ENCODE peak calls at places on chromosomes 5 and 9, in four cellular contexts. P, T, F and S are unnamed samples.

GRCh38 chr9:15572200-15572599 is 19.4 kb downstream of the CCDC171 start:
- DNase-seq in P (no peak), F (no peak), T (no peak), S (no peak)

GRCh38 chr5:83993803-83994202 is 273.1 kb upstream of the HAPLN1 start:
- DNase-seq in F (no peak), P (no peak), T (no peak), S (no peak)

GRCh38 chr9:76557674-76558073 is 98.7 kb downstream of the GCNT1 start:
- DNase-seq in F (no peak), T (no peak), P (no peak), S (no peak)

GRCh38 chr9:78023003-78023741 is 8.4 kb downstream of the GNAQ start:
- DNase-seq in F (no peak), P (peak; percentile 62), T (peak; percentile 53), S (no peak)

GRCh38 chr5:158485604-158486081 is 614.1 kb downstream of the EBF1 start:
- DNase-seq in P (peak; percentile 60), T (no peak), F (no peak), S (no peak)

GRCh38 chr9:133850161-133850560 is 112.0 kb upstream of the SARDH start:
- DNase-seq in F (no peak), T (no peak), P (no peak), S (no peak)

GRCh38 chr5:139951296-139951924 is 91.7 kb downstream of the NRG2 start:
- DNase-seq in F (no peak), P (no peak), T (no peak), S (no peak)

GRCh38 chr9:31071606-31072286 is 1312.7 kb upstream of the ACO1 start:
- DNase-seq in F (no peak), P (no peak), T (no peak), S (no peak)

GRCh38 chr9:107172979-107173347 is 110.1 kb upstream of the RAD23B start:
- DNase-seq in F (no peak), T (no peak), P (no peak), S (no peak)

GRCh38 chr5:14185336-14186131 is 42.4 kb downstream of the TRIO start:
- DNase-seq in F (no peak), T (peak; percentile 77), P (no peak), S (peak; percentile 45)

GRCh38 chr5:108238936-108239887 is 142.7 kb downstream of the FBXL17 start:
- DNase-seq in T (no peak), F (no peak), P (no peak), S (no peak)

GRCh38 chr9:82127993-82128710 is 139.6 kb downstream of the SPATA31D1 start:
- DNase-seq in T (no peak), P (no peak), F (no peak), S (no peak)

GRCh38 chr9:133705576-133705975 is 32.6 kb downstream of the SARDH start:
- DNase-seq in P (no peak), F (no peak), T (no peak), S (no peak)

GRCh38 chr5:110757118-110757729 is 18.4 kb downstream of the SLC25A46 start:
- DNase-seq in T (peak; percentile 55), P (peak; percentile 63), F (no peak), S (no peak)

GRCh38 chr5:19923742-19924141 is 64.3 kb downstream of the CDH18 start:
- DNase-seq in T (no peak), F (no peak), P (peak; percentile 7), S (no peak)

GRCh38 chr5:16574789-16575785 is 41.7 kb downstream of the RETREG1 start:
- DNase-seq in P (no peak), T (no peak), F (no peak), S (peak; percentile 72)

GRCh38 chr5:6383376-6383775 is 5.0 kb upstream of the MED10 start:
- DNase-seq in P (no peak), F (no peak), T (no peak), S (no peak)

GRCh38 chr9:128409998-128410397 is 10.7 kb upstream of the CERCAM start:
- DNase-seq in P (no peak), F (no peak), T (peak; percentile 59), S (no peak)

GRCh38 chr9:5492965-5493364 is 17.4 kb upstream of the PDCD1LG2 start:
- DNase-seq in P (no peak), T (peak; percentile 19), F (no peak), S (no peak)

GRCh38 chr9:35771079-35771441 is 17.0 kb upstream of the MSMP start:
- DNase-seq in P (no peak), F (no peak), T (no peak), S (no peak)

GRCh38 chr5:83718936-83719495 is 1.6 kb downstream of the HAPLN1 start:
- DNase-seq in F (no peak), P (no peak), T (no peak), S (no peak)

GRCh38 chr5:146541956-146542849 is 26.2 kb upstream of the GPR151 start:
- DNase-seq in P (peak; percentile 83), F (peak; percentile 73), T (peak; percentile 70), S (peak; percentile 69)

GRCh38 chr5:62143268-62144229 is 162.5 kb upstream of the KIF2A start:
- DNase-seq in F (no peak), T (peak; percentile 25), P (peak; percentile 59), S (no peak)

GRCh38 chr5:35319231-35320002 is 89.1 kb upstream of the PRLR start:
- DNase-seq in P (peak; percentile 46), F (no peak), T (no peak), S (no peak)

GRCh38 chr5:55407059-55407684 is 99.4 kb downstream of the MTREX start:
- DNase-seq in P (peak; percentile 40), F (no peak), T (peak; percentile 59), S (no peak)

GRCh38 chr9:112711050-112711689 is 6.7 kb downstream of the INIP start:
- DNase-seq in F (no peak), P (peak; percentile 59), T (peak; percentile 42), S (no peak)

GRCh38 chr9:108162664-108163063 is 673.1 kb upstream of the KLF4 start:
- DNase-seq in T (peak; percentile 7), F (no peak), P (no peak), S (no peak)

GRCh38 chr9:15142903-15143534 is 164.0 kb downstream of the TTC39B start:
- DNase-seq in T (peak; percentile 66), F (no peak), P (peak; percentile 70), S (no peak)

GRCh38 chr5:78475370-78475769 is 115.0 kb downstream of the SCAMP1 start:
- DNase-seq in F (no peak), T (no peak), P (no peak), S (no peak)

GRCh38 chr5:72612810-72613209 is 105.6 kb upstream of the ZNF366 start:
- DNase-seq in F (no peak), T (no peak), P (no peak), S (no peak)

GRCh38 chr5:41843456-41844112 is 26.6 kb downstream of the OXCT1 start:
- DNase-seq in T (peak; percentile 70), P (peak; percentile 82), F (peak; percentile 47), S (no peak)

GRCh38 chr5:152466079-152466745 is 61.1 kb upstream of the NMUR2 start:
- DNase-seq in F (no peak), T (no peak), P (no peak), S (no peak)

GRCh38 chr5:69528609-69529008 is 31.4 kb upstream of the GTF2H2C start:
- DNase-seq in T (no peak), P (no peak), F (no peak), S (no peak)

GRCh38 chr9:111961575-111961974 is 65.0 kb downstream of the UGCG start:
- DNase-seq in T (peak; percentile 84), F (no peak), P (no peak), S (no peak)

GRCh38 chr9:133142657-133143592 is 20.8 kb downstream of the GBGT1 start:
- DNase-seq in T (no peak), P (no peak), F (peak; percentile 76), S (no peak)

GRCh38 chr5:14167211-14167845 is 24.2 kb downstream of the TRIO start:
- DNase-seq in F (no peak), P (no peak), T (peak; percentile 51), S (no peak)

GRCh38 chr5:53422539-53422938 is 57.9 kb upstream of the FST start:
- DNase-seq in P (no peak), T (no peak), F (no peak), S (no peak)
- H3K27ac ChIP-seq in P (no peak overlapping the region), T (peak overlapping the region; percentile 30), F (no peak overlapping the region), S (no peak overlapping the region)

DNA sequence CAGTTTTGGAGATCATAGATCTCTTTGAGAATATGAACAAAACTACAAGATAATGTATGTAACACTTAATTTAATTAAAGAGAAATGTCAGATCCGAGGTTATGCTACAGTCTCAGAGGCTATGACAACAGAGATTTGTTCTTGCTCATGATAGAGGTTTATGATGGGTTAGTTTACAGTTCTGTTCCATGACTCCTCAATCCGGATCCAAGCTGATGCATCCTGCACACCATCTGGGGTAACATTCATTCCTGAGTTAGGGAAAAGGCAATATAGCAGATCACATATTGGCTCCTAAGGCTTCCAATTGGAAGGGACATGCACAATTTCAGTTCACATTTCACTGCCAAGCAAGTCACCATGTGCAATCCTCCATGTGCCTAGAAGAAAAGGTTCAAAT is 40.4 kb downstream of the ABLIM3 start:
- DNase-seq in T (no peak), P (no peak), F (no peak), S (no peak)
- H3K4me3 ChIP-seq in T (no peak overlapping the region), P (no peak overlapping the region), F (no peak overlapping the region), S (no peak overlapping the region)

GRCh38 chr5:136193396-136193935 is 504 bp upstream of the SMIM32 start:
- DNase-seq in T (no peak), F (no peak), P (no peak), S (no peak)

GRCh38 chr5:136192526-136193395 is at the start of gene SMIM32:
- DNase-seq in T (no peak), P (peak; percentile 62), F (no peak), S (no peak)

GRCh38 chr5:136190904-136191303 is 2.1 kb downstream of the SMIM32 start:
- DNase-seq in T (no peak), P (no peak), F (no peak), S (no peak)

GRCh38 chr5:136191304-136192014 is 1.5 kb downstream of the SMIM32 start:
- DNase-seq in P (peak; percentile 46), T (no peak), F (no peak), S (no peak)

DNA sequence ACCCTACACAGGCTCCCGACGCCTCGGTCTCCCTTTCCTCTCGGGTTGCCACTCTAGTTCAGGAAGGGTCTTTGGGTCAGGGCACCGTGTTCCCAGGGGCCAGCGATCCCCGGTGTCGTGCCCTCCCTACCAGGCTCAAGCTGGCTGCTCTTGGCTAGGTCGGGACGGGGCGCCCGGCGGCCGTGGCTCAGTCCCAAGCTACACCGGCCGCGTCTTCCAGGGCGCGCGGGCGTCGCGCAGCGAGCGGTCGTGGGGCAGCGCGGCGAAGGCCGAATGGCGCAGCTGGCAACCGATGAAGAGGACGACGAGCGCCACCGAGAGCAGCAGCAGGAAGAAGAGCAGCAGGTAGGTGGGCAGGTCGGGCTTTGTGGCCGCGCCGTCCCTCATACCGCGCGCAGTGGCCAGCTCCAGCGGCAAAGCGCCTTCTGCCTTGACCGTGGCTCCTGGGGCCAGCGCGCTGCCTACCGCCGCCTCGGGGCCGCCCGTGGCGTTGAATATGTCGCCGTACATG is 892 bp downstream of the SMIM32 start:
- DNase-seq in P (peak; percentile 40), T (no peak), F (no peak), S (no peak)
- H3K27ac ChIP-seq in P (no peak overlapping the region), T (no peak overlapping the region), F (no peak overlapping the region), S (no peak overlapping the region)

DNA sequence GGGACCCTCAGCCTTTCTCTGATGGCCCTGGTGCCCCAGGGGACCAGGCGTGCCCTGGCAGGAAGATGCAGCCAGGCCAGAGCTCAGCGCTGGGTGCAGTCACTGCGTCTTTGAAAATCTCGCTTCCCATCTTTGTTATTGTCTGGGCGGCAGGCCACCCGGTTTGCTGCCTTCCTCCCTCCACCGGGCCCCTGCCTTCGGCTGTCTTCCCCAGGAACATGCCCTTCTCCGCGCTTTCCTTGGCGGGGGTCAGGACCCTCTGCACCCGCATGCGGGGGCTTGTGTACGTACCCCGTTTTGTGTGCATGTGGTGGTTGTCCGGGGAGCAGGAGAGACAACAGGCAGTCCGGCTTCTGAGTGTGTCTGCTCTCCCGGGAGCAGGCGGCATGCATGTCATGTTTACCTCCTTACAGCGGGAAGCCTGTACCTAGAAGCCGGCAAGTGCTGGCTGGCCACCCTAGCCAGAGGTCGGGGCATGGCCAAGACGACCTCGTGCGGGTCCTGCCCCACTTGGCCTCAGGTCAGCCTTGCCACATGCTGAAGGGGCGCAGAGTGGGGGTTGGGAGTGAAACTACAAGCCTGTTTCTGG is 49.5 kb downstream of the DAB2IP start:
- DNase-seq in P (no peak), T (no peak), F (no peak), S (no peak)
- H3K4me3 ChIP-seq in P (no peak overlapping the region), T (no peak overlapping the region), F (no peak overlapping the region), S (peak overlapping the region; percentile 61)